ENCODE peak calls at places on chromosomes 4 and X, in seven cellular contexts. X is aorta; T is sigmoid colon; A is stimulated activated CD4-positive, alpha-beta T cell treated with anti-CD3 and anti-CD28 coated beads, Interleukin-2, amount 100 ng/mL, for 24 hours; D is lower lobe of right lung; Y is Peyer's patch; W is neural progenitor cell. P is an unnamed sample.

GRCh38 chr4:33226133-33226532 is 2506.0 kb downstream of the PCDH7 start:
- DNase-seq in W (no peak), Y (no peak), X (no peak), T (no peak), D (no peak), A (no peak), P (no peak)

GRCh38 chr4:666822-667544 is 7.1 kb downstream of the ATP5ME start:
- DNase-seq in D (peak; percentile 44), A (no peak), X (no peak), W (no peak), Y (no peak), T (peak; percentile 59), P (no peak)

GRCh38 chr4:83631066-83631465 is 95.2 kb downstream of the GPAT3 start:
- DNase-seq in T (no peak), Y (no peak), A (no peak), W (no peak), X (no peak), D (no peak), P (no peak)

GRCh38 chr4:16226816-16227461 is 668 bp upstream of the TAPT1 start:
- DNase-seq in D (peak; percentile 75), Y (peak; percentile 60), A (peak; percentile 45), W (peak; percentile 75), T (peak; percentile 80), X (peak; percentile 85), P (peak; percentile 60)

GRCh38 chrX:50903387-50904027 is 7.0 kb upstream of the BMP15 start:
- DNase-seq in D (no peak), W (peak; percentile 66), A (peak; percentile 7), X (no peak), Y (no peak), T (no peak), P (peak; percentile 49)

GRCh38 chrX:38627683-38628082 is 66.3 kb downstream of the TSPAN7 start:
- DNase-seq in X (no peak), A (peak; percentile 5), T (no peak), Y (no peak), W (peak; percentile 50), D (no peak), P (peak; percentile 64)

GRCh38 chr4:22385615-22386014 is 130.3 kb downstream of the ADGRA3 start:
- DNase-seq in T (no peak), X (no peak), D (no peak), Y (no peak), W (no peak), A (no peak), P (no peak)

GRCh38 chrX:28223991-28224390 is 242.7 kb upstream of the DCAF8L1 start:
- DNase-seq in T (no peak), A (no peak), Y (no peak), D (no peak), X (no peak), W (peak; percentile 33), P (no peak)

GRCh38 chr4:95267081-95267480 is 281.7 kb downstream of the UNC5C start:
- DNase-seq in A (no peak), D (no peak), Y (no peak), T (no peak), W (no peak), X (no peak), P (no peak)

GRCh38 chrX:68072016-68072415 is 361.3 kb downstream of the OPHN1 start:
- DNase-seq in Y (no peak), X (no peak), D (no peak), W (no peak), A (no peak), T (no peak), P (no peak)

GRCh38 chr4:122824616-122825015 is 2.0 kb upstream of the FGF2 start:
- DNase-seq in X (no peak), D (no peak), Y (no peak), A (no peak), T (no peak), W (no peak), P (no peak)

GRCh38 chr4:8771666-8772065 is 100.0 kb downstream of the HMX1 start:
- DNase-seq in A (no peak), T (peak; percentile 26), Y (no peak), D (peak; percentile 9), W (no peak), X (peak; percentile 42), P (no peak)

GRCh38 chr4:15963001-15963451 is at the start of gene FGFBP2:
- DNase-seq in Y (peak; percentile 35), D (peak; percentile 59), A (peak; percentile 67), T (peak; percentile 71), W (peak; percentile 67), X (no peak), P (peak; percentile 62)

GRCh38 chr4:55397521-55398321 is 2.0 kb downstream of the TMEM165 start:
- DNase-seq in A (no peak), T (no peak), X (no peak), Y (no peak), W (peak; percentile 21), D (no peak), P (peak; percentile 28)

GRCh38 chr4:165560941-165561340 is 182.1 kb downstream of the CPE start:
- DNase-seq in D (no peak), A (no peak), Y (no peak), X (no peak), T (no peak), W (no peak), P (no peak)

GRCh38 chrX:114985967-114986592 is 31.3 kb downstream of the IL13RA2 start:
- DNase-seq in D (no peak), X (no peak), T (no peak), Y (no peak), A (no peak), W (no peak), P (no peak)

GRCh38 chrX:1521459-1521956 is 15.5 kb downstream of the P2RY8 start:
- DNase-seq in X (no peak), Y (peak; percentile 90), A (peak; percentile 55), W (no peak), D (no peak), T (no peak), P (peak; percentile 95)

GRCh38 chrX:154804957-154805695 is at the start of gene MPP1:
- DNase-seq in D (peak; percentile 83), A (peak; percentile 80), W (peak; percentile 78), T (peak; percentile 87), Y (peak; percentile 62), X (peak; percentile 89), P (peak; percentile 74)

GRCh38 chrX:18701621-18702361 is 5.7 kb upstream of the PPEF1 start:
- DNase-seq in T (no peak), D (peak; percentile 59), A (no peak), W (no peak), X (no peak), Y (no peak), P (no peak)

GRCh38 chr4:15149234-15149841 is 147.1 kb downstream of the CPEB2 start:
- DNase-seq in D (no peak), X (no peak), T (no peak), A (no peak), W (no peak), Y (no peak), P (no peak)

GRCh38 chr4:82988323-82988832 is 22.2 kb downstream of the LIN54 start:
- DNase-seq in X (no peak), A (no peak), Y (no peak), T (no peak), D (no peak), W (no peak), P (no peak)

GRCh38 chr4:112173593-112174559 is 28.6 kb downstream of the FAM241A start:
- DNase-seq in W (no peak), X (no peak), Y (no peak), D (no peak), A (no peak), T (no peak), P (no peak)

GRCh38 chr4:166318810-166319525 is 445.9 kb downstream of the TLL1 start:
- DNase-seq in W (no peak), X (no peak), A (no peak), T (no peak), D (no peak), Y (no peak), P (no peak)

GRCh38 chr4:151808120-151808529 is 47.3 kb upstream of the GATB start:
- DNase-seq in D (no peak), W (no peak), Y (no peak), X (no peak), A (no peak), T (no peak), P (no peak)

GRCh38 chr4:141548791-141549190 is 87.6 kb upstream of the IL15 start:
- DNase-seq in A (no peak), Y (no peak), D (no peak), W (no peak), T (no peak), X (no peak), P (no peak)

GRCh38 chr4:113531572-113531971 is 230.0 kb downstream of the CAMK2D start:
- DNase-seq in X (no peak), W (no peak), D (no peak), Y (no peak), T (no peak), A (no peak), P (no peak)

GRCh38 chrX:48474127-48474526 is 1.9 kb upstream of the FTSJ1 start:
- DNase-seq in T (no peak), D (no peak), W (peak; percentile 23), X (no peak), Y (no peak), A (peak; percentile 25), P (peak; percentile 49)

GRCh38 chr4:47839259-47839658 is 1.4 kb upstream of the CORIN start:
- DNase-seq in D (no peak), T (no peak), A (peak; percentile 57), W (no peak), Y (no peak), X (no peak), P (peak; percentile 36)

GRCh38 chr4:64489628-64490027 is 80.4 kb upstream of the TECRL start:
- DNase-seq in W (no peak), Y (no peak), X (no peak), D (no peak), A (no peak), T (no peak), P (no peak)

GRCh38 chr4:162837679-162838078 is 329.0 kb downstream of the NAF1 start:
- DNase-seq in X (no peak), W (no peak), Y (no peak), D (no peak), A (no peak), T (no peak), P (no peak)

GRCh38 chrX:13659057-13659456 is 6.1 kb downstream of the TCEANC start:
- DNase-seq in T (no peak), D (no peak), A (no peak), Y (no peak), W (no peak), X (no peak), P (no peak)

GRCh38 chrX:21781976-21782375 is 24.1 kb upstream of the SMPX start:
- DNase-seq in T (no peak), W (no peak), Y (no peak), X (no peak), D (no peak), A (no peak), P (no peak)

GRCh38 chrX:141701081-141701480 is 2.5 kb upstream of the SPANXD start:
- DNase-seq in T (no peak), W (no peak), Y (no peak), D (no peak), A (no peak), X (no peak), P (no peak)

GRCh38 chr4:22071749-22072148 is 123.2 kb upstream of the KCNIP4 start:
- DNase-seq in T (no peak), D (no peak), A (no peak), W (no peak), X (no peak), Y (no peak), P (no peak)

P was measured in NAMALWA.